ENCODE peak calls at places on chromosomes 16 and 17, in four cellular contexts. C is Peyer's patch, M is SK-N-SH, L is ovary. E is an unnamed sample.
A peak's percentile ranks its signal among the peaks of the same experiment; 100 is the strongest.

GRCh38 chr16:55711959-55712876 is 56.4 kb downstream of the SLC6A2 start:
- DNase-seq in M (peak; percentile 61), C (peak; percentile 37), L (peak; percentile 63), E (peak; percentile 27)

GRCh38 chr17:8877984-8878383 is 10.5 kb upstream of the PIK3R6 start:
- DNase-seq in M (no peak), L (no peak), C (no peak), E (no peak)

GRCh38 chr16:78903237-78903636 is 697.3 kb downstream of the MAF start:
- DNase-seq in M (no peak), C (no peak), L (no peak), E (no peak)

GRCh38 chr17:41578971-41579370 is 7.1 kb upstream of the KRT9 start:
- DNase-seq in L (no peak), C (no peak), M (no peak), E (no peak)

GRCh38 chr16:55668337-55669281 is 12.8 kb downstream of the SLC6A2 start:
- DNase-seq in M (no peak), C (no peak), L (no peak), E (no peak)

GRCh38 chr17:58783380-58783779 is 27.7 kb downstream of the PPM1E start:
- DNase-seq in L (no peak), M (no peak), C (no peak), E (no peak)

GRCh38 chr17:49775546-49776260 is 11.8 kb upstream of the FAM117A start:
- DNase-seq in M (no peak), L (no peak), C (no peak), E (no peak)

GRCh38 chr16:1367486-1368174 is 15.9 kb downstream of the GNPTG start:
- DNase-seq in M (no peak), C (no peak), L (no peak), E (no peak)

GRCh38 chr17:29140051-29140582 is 40.1 kb downstream of the MYO18A start:
- DNase-seq in M (peak; percentile 81), C (peak; percentile 90), L (peak; percentile 88), E (peak; percentile 92)

GRCh38 chr16:66924527-66925321 is 611 bp downstream of the RRAD start:
- DNase-seq in M (peak; percentile 94), C (no peak), L (peak; percentile 64), E (peak; percentile 35)

GRCh38 chr17:8393470-8394231 is 4.0 kb downstream of the RNF222 start:
- DNase-seq in C (peak; percentile 52), L (no peak), M (no peak), E (peak; percentile 58)

GRCh38 chr16:55515110-55515509 is 6.2 kb downstream of the LPCAT2 start:
- DNase-seq in M (no peak), L (no peak), C (no peak), E (no peak)

DNA sequence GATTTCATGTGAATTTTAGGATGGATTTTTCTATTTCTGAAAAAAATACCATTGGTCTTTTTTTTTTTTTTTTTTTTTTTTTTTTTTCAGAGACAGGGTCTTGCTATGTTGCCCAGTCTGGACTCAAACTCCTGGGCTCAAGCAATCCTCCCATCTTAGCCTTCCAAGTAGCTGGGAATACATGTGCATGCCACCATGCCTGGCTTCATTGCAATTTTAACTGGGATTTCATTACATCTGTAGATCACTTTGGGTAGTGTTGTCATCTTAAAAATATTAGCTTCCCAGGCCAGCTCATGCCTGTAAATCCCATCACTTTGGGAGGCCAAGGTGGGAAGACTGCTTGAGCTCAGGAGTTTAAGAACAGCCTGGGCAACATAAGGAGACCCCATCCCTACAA is 54.8 kb downstream of the TOM1L2 start:
- DNase-seq in M (no peak), C (no peak), L (no peak), E (no peak)
- H3K4me1 ChIP-seq in M (peaks cover 25% of the 10 kb centered on the region), C (no peaks in the 10 kb centered on the region), L (peaks cover 12% of the 10 kb centered on the region), E (peaks cover 6% of the 10 kb centered on the region)

DNA sequence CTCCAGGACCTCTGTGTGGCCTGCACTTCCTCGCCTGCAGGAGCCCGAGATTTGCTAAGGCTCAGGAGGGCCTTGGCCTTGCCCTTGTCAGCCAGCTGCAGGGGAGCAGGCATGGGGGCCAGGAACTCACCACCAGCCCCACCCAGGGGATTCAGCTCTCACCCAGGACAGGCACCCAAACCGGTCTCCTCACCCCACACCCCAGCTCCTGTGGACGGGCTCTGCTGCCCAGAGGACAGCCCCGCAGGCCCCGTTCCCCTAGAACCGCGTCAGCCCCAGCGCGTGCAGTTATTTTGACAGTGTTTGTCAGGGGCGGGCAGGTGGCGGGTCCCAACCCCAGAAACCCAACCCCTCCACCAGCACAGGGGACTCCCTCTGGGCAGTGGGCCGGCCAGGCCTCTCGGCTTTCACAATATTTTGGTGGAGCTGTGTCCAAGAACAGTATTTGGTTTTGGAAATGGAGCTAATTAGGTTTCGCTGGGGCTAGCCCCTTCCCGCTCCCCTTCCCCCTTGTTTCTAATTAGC is 44.7 kb downstream of the BAHCC1 start:
- DNase-seq in L (no peak), C (no peak), M (no peak), E (no peak)
- H3K27ac ChIP-seq in L (no peak overlapping the region), C (no peak overlapping the region), M (no peak overlapping the region), E (no peak overlapping the region)

DNA sequence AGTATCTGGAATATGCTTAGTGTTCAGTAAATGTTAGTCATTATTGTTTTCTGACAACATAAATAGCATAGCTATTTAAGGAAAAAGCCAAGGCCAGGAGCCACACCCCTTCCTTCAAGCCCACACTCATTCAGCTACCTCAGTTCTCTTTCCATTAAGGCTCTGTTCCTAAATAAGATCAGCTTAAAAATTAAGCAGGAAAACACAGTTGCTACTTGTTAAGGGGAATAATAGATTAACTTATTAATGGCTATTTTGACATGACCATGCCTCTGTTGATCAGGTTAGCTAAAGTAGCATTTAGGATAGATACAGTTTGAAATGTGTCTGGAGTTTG is 158.1 kb downstream of the CHD9 start:
- DNase-seq in M (no peak), L (no peak), C (no peak), E (no peak)
- H3K4me3 ChIP-seq in M (no peak overlapping the region), L (no peak overlapping the region), C (no peak overlapping the region), E (no peak overlapping the region)

DNA sequence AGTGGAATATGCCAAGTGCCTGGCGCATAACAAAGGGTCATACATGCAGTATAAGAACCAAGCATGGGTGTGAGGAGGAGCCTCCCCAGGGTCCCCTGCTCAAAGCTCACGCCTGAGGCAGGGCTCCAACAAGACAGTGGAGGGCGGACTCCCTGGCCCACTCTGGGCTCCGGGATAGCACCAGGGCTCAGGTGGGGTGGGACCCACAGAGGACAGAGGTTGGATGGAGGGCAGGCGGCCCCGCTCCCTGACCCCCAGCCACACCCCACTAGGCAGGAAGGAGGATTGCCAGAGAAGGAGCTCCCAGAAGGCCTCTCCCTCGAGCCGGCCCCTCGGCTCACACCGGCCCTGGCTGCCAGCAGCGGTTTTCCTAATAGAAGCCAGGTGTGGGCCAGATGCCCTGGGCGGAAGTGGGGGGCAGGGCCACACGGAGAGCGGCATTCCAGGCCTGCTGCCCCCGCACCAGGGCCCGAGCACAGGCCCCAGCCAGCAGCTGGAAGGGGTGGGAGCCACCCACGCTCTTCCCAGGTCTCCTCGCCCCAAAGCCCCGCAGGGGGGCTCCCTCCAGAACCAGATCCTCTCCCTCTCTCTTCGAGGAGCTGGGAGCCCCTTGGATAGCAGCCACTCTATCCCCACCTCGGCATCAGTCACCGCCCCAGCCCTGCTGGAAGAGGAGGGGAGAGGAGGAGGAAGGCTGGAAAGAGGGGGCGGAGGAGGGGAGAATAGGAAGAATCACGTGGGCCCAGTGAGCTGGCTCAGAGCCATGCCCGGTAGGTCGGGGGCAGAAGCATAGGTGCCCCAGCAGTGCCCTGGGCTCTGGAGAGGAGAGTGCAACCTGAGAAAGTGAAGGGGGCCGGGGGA is 21.0 kb downstream of the VASN start:
- DNase-seq in M (peak; percentile 94), C (no peak), L (peak; percentile 88), E (no peak)
- H3K4me1 ChIP-seq in M (peaks cover 57% of the 10 kb centered on the region), C (no peaks in the 10 kb centered on the region), L (peaks cover 12% of the 10 kb centered on the region), E (no peaks in the 10 kb centered on the region)

E was measured in CD4-positive, alpha-beta memory T cell.